ENCODE peak calls at places on chromosomes 5 and 9, in five cellular contexts. M is left ventricle myocardium inferior, U is AG04449, V is IMR-90, H is ovary. J is an unnamed sample.

GRCh38 chr9:71748280-71748743 is 20.0 kb downstream of the CEMIP2 start:
- DNase-seq in V (peak; percentile 85), H (no peak), U (peak; percentile 59), M (no peak), J (peak; percentile 73)

GRCh38 chr5:39661026-39661779 is 236.4 kb upstream of the DAB2 start:
- DNase-seq in U (no peak), V (no peak), H (no peak), M (no peak), J (peak; percentile 37)

GRCh38 chr5:108386345-108387061 is 4.6 kb upstream of the FBXL17 start:
- DNase-seq in U (peak; percentile 41), H (no peak), V (peak; percentile 79), M (no peak), J (peak; percentile 60)

GRCh38 chr9:99019523-99020331 is 76.0 kb downstream of the COL15A1 start:
- DNase-seq in V (peak; percentile 99), H (no peak), M (no peak), U (peak; percentile 94), J (peak; percentile 99)

GRCh38 chr5:141326088-141326854 is 4.0 kb upstream of the PCDHGA1 start:
- DNase-seq in U (no peak), V (peak; percentile 82), M (peak; percentile 74), H (peak; percentile 55), J (peak; percentile 72)

GRCh38 chr5:77356740-77357139 is 135.4 kb downstream of the WDR41 start:
- DNase-seq in M (no peak), U (peak; percentile 31), V (peak; percentile 65), H (no peak), J (peak; percentile 71)

GRCh38 chr9:110687497-110687896 is 18.9 kb downstream of the MUSK start:
- DNase-seq in U (no peak), V (no peak), H (no peak), M (no peak), J (no peak)

GRCh38 chr5:13987843-13988464 is 43.5 kb upstream of the DNAH5 start:
- DNase-seq in U (peak; percentile 21), H (peak; percentile 12), M (no peak), V (peak; percentile 81), J (peak; percentile 69)

GRCh38 chr5:150601774-150602345 is 38.6 kb upstream of the SYNPO start:
- DNase-seq in U (no peak), H (no peak), M (peak; percentile 13), V (no peak), J (no peak)

GRCh38 chr5:111063709-111064322 is 7.7 kb upstream of the TSLP start:
- DNase-seq in H (no peak), V (peak; percentile 30), M (no peak), U (no peak), J (peak; percentile 24)

GRCh38 chr5:22787807-22788206 is 65.3 kb downstream of the CDH12 start:
- DNase-seq in H (no peak), M (no peak), V (no peak), U (no peak), J (no peak)

GRCh38 chr5:96687812-96688453 is 25.8 kb downstream of the CAST start:
- DNase-seq in V (peak; percentile 76), H (no peak), U (no peak), M (no peak), J (peak; percentile 78)

GRCh38 chr5:3417376-3417943 is 178.2 kb upstream of the IRX1 start:
- DNase-seq in M (no peak), V (no peak), U (no peak), H (no peak), J (no peak)

GRCh38 chr5:151745071-151745705 is 13.2 kb downstream of the ATOX1 start:
- DNase-seq in V (peak; percentile 81), U (no peak), H (no peak), M (peak; percentile 52), J (peak; percentile 75)

GRCh38 chr5:169085656-169086055 is 215.3 kb downstream of the SLIT3 start:
- DNase-seq in M (no peak), V (no peak), H (no peak), U (no peak), J (no peak)

GRCh38 chr5:104061707-104062106 is 499.1 kb upstream of the NUDT12 start:
- DNase-seq in V (no peak), U (no peak), M (no peak), H (no peak), J (no peak)

GRCh38 chr9:99752710-99753109 is 69.0 kb upstream of the NR4A3 start:
- DNase-seq in M (no peak), U (peak; percentile 50), V (peak; percentile 54), H (no peak), J (peak; percentile 63)

GRCh38 chr5:113330533-113331200 is 104.1 kb downstream of the TSSK1B start:
- DNase-seq in M (peak; percentile 36), H (no peak), V (peak; percentile 60), U (no peak), J (peak; percentile 57)

GRCh38 chr5:180399391-180399790 is 46.3 kb upstream of the GFPT2 start:
- DNase-seq in H (no peak), M (no peak), U (no peak), V (no peak), J (no peak)

GRCh38 chr9:127038531-127038930 is 83.9 kb downstream of the ANGPTL2 start:
- DNase-seq in H (no peak), V (no peak), U (no peak), M (no peak), J (no peak)

GRCh38 chr9:110942522-110942921 is 95.7 kb downstream of the LPAR1 start:
- DNase-seq in V (peak; percentile 65), M (no peak), U (peak; percentile 68), H (no peak), J (peak; percentile 56)

GRCh38 chr9:82115900-82116299 is 127.3 kb downstream of the SPATA31D1 start:
- DNase-seq in V (no peak), U (no peak), H (no peak), M (no peak), J (no peak)

GRCh38 chr9:134723037-134723436 is 81.4 kb downstream of the COL5A1 start:
- DNase-seq in V (no peak), H (no peak), U (no peak), M (no peak), J (no peak)

GRCh38 chr9:4086119-4087088 is 213.5 kb downstream of the GLIS3 start:
- DNase-seq in M (peak; percentile 40), U (no peak), V (peak; percentile 43), H (no peak), J (peak; percentile 60)

GRCh38 chr9:131227112-131228058 is 48.9 kb downstream of the FAM78A start:
- DNase-seq in H (peak; percentile 40), V (peak; percentile 37), U (no peak), M (no peak), J (peak; percentile 48)

GRCh38 chr5:42715791-42716190 is 40.8 kb upstream of the CCDC152 start:
- DNase-seq in M (no peak), U (no peak), H (no peak), V (no peak), J (no peak)

GRCh38 chr5:81787843-81788242 is 36.9 kb upstream of the SSBP2 start:
- DNase-seq in H (peak; percentile 70), V (peak; percentile 80), U (no peak), M (no peak), J (peak; percentile 86)

GRCh38 chr5:159198063-159199036 is 11.0 kb downstream of the RNF145 start:
- DNase-seq in U (no peak), M (no peak), H (no peak), V (no peak), J (no peak)

GRCh38 chr9:136222896-136223266 is 18.0 kb upstream of the LHX3 start:
- DNase-seq in M (no peak), H (no peak), U (no peak), V (no peak), J (no peak)

GRCh38 chr5:52842111-52842510 is 54.4 kb downstream of the ITGA1 start:
- DNase-seq in U (no peak), H (no peak), V (no peak), M (no peak), J (no peak)

GRCh38 chr5:76641514-76642120 is 18.4 kb upstream of the F2RL2 start:
- DNase-seq in H (peak; percentile 21), V (peak; percentile 79), M (peak; percentile 30), U (no peak), J (peak; percentile 80)

GRCh38 chr5:16964821-16965220 is 28.7 kb upstream of the MYO10 start:
- DNase-seq in U (no peak), H (no peak), V (no peak), M (no peak), J (no peak)

GRCh38 chr9:69542048-69542447 is 130.1 kb downstream of the APBA1 start:
- DNase-seq in U (no peak), V (no peak), H (no peak), M (no peak), J (no peak)
- H3K4me3 ChIP-seq in U (no peak overlapping the region), V (no peak overlapping the region), H (no peak overlapping the region), M (no peak overlapping the region), J (no peak overlapping the region)

GRCh38 chr5:178196986-178197385 is 7.3 kb upstream of the HNRNPAB start:
- DNase-seq in H (no peak), M (no peak), V (no peak), U (no peak), J (no peak)
- TF ChIP-seq CTCF in H (no peak), M (peak; percentile 62), V (peak; percentile 20), U (peak; percentile 31), J (peak; percentile 51)

DNA sequence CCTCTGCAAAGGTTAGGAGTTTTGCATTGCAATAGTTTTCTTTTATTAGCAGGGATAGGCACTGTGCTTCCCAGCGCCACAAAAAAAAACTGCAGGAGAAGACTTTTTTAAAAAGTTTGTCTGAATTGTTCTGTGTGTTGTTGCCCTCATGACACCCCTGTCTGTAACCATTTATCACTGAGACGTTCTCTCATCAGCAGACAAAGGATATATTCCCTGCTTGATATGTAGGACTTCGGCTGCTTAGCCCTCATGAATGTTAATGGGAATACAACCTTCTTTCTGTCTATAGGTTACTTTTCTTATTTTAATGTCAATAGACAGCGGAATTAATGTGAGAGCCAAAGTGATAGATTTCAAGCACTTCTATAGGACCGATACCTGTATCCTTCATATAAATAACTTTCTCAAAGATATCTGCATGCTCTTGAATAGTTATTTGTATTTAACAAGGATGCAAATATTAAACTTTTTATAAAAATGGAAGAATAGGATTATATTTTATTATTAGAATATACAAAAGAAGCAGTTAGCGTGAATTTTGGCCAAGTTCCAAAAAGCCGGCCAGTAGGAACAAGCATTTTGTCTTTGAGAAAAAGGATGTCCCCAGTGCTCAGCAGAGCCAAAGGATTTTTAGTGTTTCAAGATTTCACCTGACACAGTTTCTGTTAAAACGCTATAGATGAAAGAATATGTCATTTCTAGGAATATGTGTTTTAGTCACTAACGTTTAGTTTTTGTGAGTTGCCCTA is 1.5 kb upstream of the LYSMD3 start:
- DNase-seq in H (no peak), U (no peak), M (no peak), V (no peak), J (no peak)
- H3K4me3 ChIP-seq in H (no peak overlapping the region), U (no peak overlapping the region), M (peak overlapping the region; percentile 97), V (no peak overlapping the region), J (no peak overlapping the region)

DNA sequence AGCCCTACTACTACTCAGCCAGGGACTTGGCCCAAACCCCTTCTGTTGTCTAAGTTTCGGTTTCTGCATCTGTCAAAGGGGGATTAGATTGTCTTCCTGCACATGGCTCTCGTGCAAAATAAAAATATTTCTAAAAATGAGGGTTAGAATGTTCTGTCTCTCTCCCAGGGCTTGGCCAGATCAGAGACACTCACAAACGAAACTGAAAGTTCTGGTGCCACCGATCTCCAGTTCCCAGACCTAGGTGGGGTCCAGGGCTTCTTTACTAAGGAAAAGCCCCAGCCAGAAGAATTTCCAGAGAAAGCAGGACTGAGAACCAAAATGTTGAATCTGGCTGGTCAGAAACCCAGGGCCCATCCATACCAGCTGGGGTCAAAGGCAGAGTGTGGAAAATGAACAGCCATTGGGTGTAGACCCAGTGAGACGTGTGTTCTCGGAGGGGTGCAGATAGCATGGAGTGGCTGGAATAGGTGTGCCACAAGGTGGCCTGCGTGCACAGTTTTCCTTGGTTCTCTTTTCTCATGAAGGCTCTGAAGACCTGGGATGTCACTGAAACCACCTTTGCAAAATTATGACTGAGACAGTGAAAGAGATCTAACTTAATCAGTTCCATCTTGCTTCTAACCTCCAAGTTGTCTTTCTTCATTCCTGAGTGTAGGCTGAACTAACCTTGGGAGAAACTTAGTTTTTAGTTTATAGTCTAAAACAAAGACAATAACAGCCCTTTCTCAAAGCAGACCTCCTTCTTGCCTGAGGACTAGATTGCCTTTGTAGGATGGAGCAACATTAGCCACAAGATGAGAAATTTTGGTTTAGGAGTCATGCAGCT is 2.2 kb upstream of the SLC23A1 start:
- DNase-seq in V (no peak), U (no peak), M (no peak), H (no peak), J (peak; percentile 60)
- TF ChIP-seq CTCF in V (no peak), U (no peak), M (peak; percentile 62), H (no peak), J (peak; percentile 24)